ENCODE peak calls at places on chromosome 4, in eight cellular contexts. One of them, this sample, is unnamed.

GRCh38 chr4:171588764-171589163 is 224.4 kb upstream of the GALNTL6 start:
- DNase-seq in stimulated activated CD8-positive, alpha-beta memory T cell treated with anti-CD3 and anti-CD28 coated beads, Interleukin-2, amount 100 ng/mL, for 1 hour: no peak
- DNase-seq in brain microvascular endothelial cell: no peak
- DNase-seq in OCI-M1: no peak
- DNase-seq in GM13977: no peak
- DNase-seq in left ventricle myocardium inferior: no peak
- DNase-seq in GM04503: no peak
- DNase-seq in SW480: no peak
- DNase-seq in this sample: no peak

GRCh38 chr4:76212851-76213414 is 691 bp downstream of the SCARB2 start:
- DNase-seq in stimulated activated CD8-positive, alpha-beta memory T cell treated with anti-CD3 and anti-CD28 coated beads, Interleukin-2, amount 100 ng/mL, for 1 hour: no peak
- DNase-seq in brain microvascular endothelial cell: peak
- DNase-seq in OCI-M1: no peak
- DNase-seq in GM13977: peak
- DNase-seq in left ventricle myocardium inferior: no peak
- DNase-seq in GM04503: no peak
- DNase-seq in SW480: peak
- DNase-seq in this sample: peak

GRCh38 chr4:89029591-89029990 is 27.4 kb downstream of the FAM13A start:
- DNase-seq in stimulated activated CD8-positive, alpha-beta memory T cell treated with anti-CD3 and anti-CD28 coated beads, Interleukin-2, amount 100 ng/mL, for 1 hour: no peak
- DNase-seq in brain microvascular endothelial cell: no peak
- DNase-seq in OCI-M1: no peak
- DNase-seq in GM13977: no peak
- DNase-seq in left ventricle myocardium inferior: no peak
- DNase-seq in GM04503: no peak
- DNase-seq in SW480: no peak
- DNase-seq in this sample: no peak

GRCh38 chr4:7416745-7417432 is 17.8 kb downstream of the PSAPL1 start:
- DNase-seq in stimulated activated CD8-positive, alpha-beta memory T cell treated with anti-CD3 and anti-CD28 coated beads, Interleukin-2, amount 100 ng/mL, for 1 hour: no peak
- DNase-seq in brain microvascular endothelial cell: no peak
- DNase-seq in OCI-M1: no peak
- DNase-seq in GM13977: no peak
- DNase-seq in left ventricle myocardium inferior: peak
- DNase-seq in GM04503: no peak
- DNase-seq in SW480: no peak
- DNase-seq in this sample: peak

GRCh38 chr4:1500231-1500965 is 94.2 kb upstream of the NKX1-1 start:
- DNase-seq in stimulated activated CD8-positive, alpha-beta memory T cell treated with anti-CD3 and anti-CD28 coated beads, Interleukin-2, amount 100 ng/mL, for 1 hour: no peak
- DNase-seq in brain microvascular endothelial cell: no peak
- DNase-seq in OCI-M1: no peak
- DNase-seq in GM13977: no peak
- DNase-seq in left ventricle myocardium inferior: no peak
- DNase-seq in GM04503: no peak
- DNase-seq in SW480: no peak
- DNase-seq in this sample: no peak

GRCh38 chr4:159159611-159160010 is 56.7 kb downstream of the RAPGEF2 start:
- DNase-seq in stimulated activated CD8-positive, alpha-beta memory T cell treated with anti-CD3 and anti-CD28 coated beads, Interleukin-2, amount 100 ng/mL, for 1 hour: no peak
- DNase-seq in brain microvascular endothelial cell: no peak
- DNase-seq in OCI-M1: no peak
- DNase-seq in GM13977: no peak
- DNase-seq in left ventricle myocardium inferior: no peak
- DNase-seq in GM04503: no peak
- DNase-seq in SW480: no peak
- DNase-seq in this sample: no peak

GRCh38 chr4:173535932-173536331 is 5.9 kb upstream of the HAND2 start:
- DNase-seq in stimulated activated CD8-positive, alpha-beta memory T cell treated with anti-CD3 and anti-CD28 coated beads, Interleukin-2, amount 100 ng/mL, for 1 hour: no peak
- DNase-seq in brain microvascular endothelial cell: no peak
- DNase-seq in OCI-M1: no peak
- DNase-seq in GM13977: no peak
- DNase-seq in left ventricle myocardium inferior: no peak
- DNase-seq in GM04503: no peak
- DNase-seq in SW480: no peak
- DNase-seq in this sample: no peak

GRCh38 chr4:64538219-64538618 is 129.0 kb upstream of the TECRL start:
- DNase-seq in stimulated activated CD8-positive, alpha-beta memory T cell treated with anti-CD3 and anti-CD28 coated beads, Interleukin-2, amount 100 ng/mL, for 1 hour: no peak
- DNase-seq in brain microvascular endothelial cell: no peak
- DNase-seq in OCI-M1: no peak
- DNase-seq in GM13977: no peak
- DNase-seq in left ventricle myocardium inferior: no peak
- DNase-seq in GM04503: no peak
- DNase-seq in SW480: no peak
- DNase-seq in this sample: no peak

GRCh38 chr4:137471895-137472294 is 60.4 kb downstream of the PCDH18 start:
- DNase-seq in stimulated activated CD8-positive, alpha-beta memory T cell treated with anti-CD3 and anti-CD28 coated beads, Interleukin-2, amount 100 ng/mL, for 1 hour: no peak
- DNase-seq in brain microvascular endothelial cell: no peak
- DNase-seq in OCI-M1: no peak
- DNase-seq in GM13977: no peak
- DNase-seq in left ventricle myocardium inferior: no peak
- DNase-seq in GM04503: no peak
- DNase-seq in SW480: no peak
- DNase-seq in this sample: no peak

GRCh38 chr4:141783770-141784169 is 147.4 kb downstream of the IL15 start:
- DNase-seq in stimulated activated CD8-positive, alpha-beta memory T cell treated with anti-CD3 and anti-CD28 coated beads, Interleukin-2, amount 100 ng/mL, for 1 hour: no peak
- DNase-seq in brain microvascular endothelial cell: no peak
- DNase-seq in OCI-M1: no peak
- DNase-seq in GM13977: no peak
- DNase-seq in left ventricle myocardium inferior: no peak
- DNase-seq in GM04503: no peak
- DNase-seq in SW480: no peak
- DNase-seq in this sample: no peak

GRCh38 chr4:46648088-46648744 is 258.3 kb upstream of the GABRA2 start:
- DNase-seq in stimulated activated CD8-positive, alpha-beta memory T cell treated with anti-CD3 and anti-CD28 coated beads, Interleukin-2, amount 100 ng/mL, for 1 hour: no peak
- DNase-seq in brain microvascular endothelial cell: no peak
- DNase-seq in OCI-M1: peak
- DNase-seq in GM13977: peak
- DNase-seq in left ventricle myocardium inferior: no peak
- DNase-seq in GM04503: no peak
- DNase-seq in SW480: peak
- DNase-seq in this sample: no peak

GRCh38 chr4:57220172-57220571 is 110.0 kb upstream of the IGFBP7 start:
- DNase-seq in stimulated activated CD8-positive, alpha-beta memory T cell treated with anti-CD3 and anti-CD28 coated beads, Interleukin-2, amount 100 ng/mL, for 1 hour: no peak
- DNase-seq in brain microvascular endothelial cell: no peak
- DNase-seq in OCI-M1: no peak
- DNase-seq in GM13977: no peak
- DNase-seq in left ventricle myocardium inferior: no peak
- DNase-seq in GM04503: no peak
- DNase-seq in SW480: no peak
- DNase-seq in this sample: no peak

GRCh38 chr4:79613269-79613995 is 205.4 kb upstream of the GK2 start:
- DNase-seq in stimulated activated CD8-positive, alpha-beta memory T cell treated with anti-CD3 and anti-CD28 coated beads, Interleukin-2, amount 100 ng/mL, for 1 hour: no peak
- DNase-seq in brain microvascular endothelial cell: no peak
- DNase-seq in OCI-M1: no peak
- DNase-seq in GM13977: no peak
- DNase-seq in left ventricle myocardium inferior: no peak
- DNase-seq in GM04503: no peak
- DNase-seq in SW480: no peak
- DNase-seq in this sample: no peak

GRCh38 chr4:184548651-184549341 is 74.4 kb upstream of the IRF2 start:
- DNase-seq in stimulated activated CD8-positive, alpha-beta memory T cell treated with anti-CD3 and anti-CD28 coated beads, Interleukin-2, amount 100 ng/mL, for 1 hour: no peak
- DNase-seq in brain microvascular endothelial cell: no peak
- DNase-seq in OCI-M1: no peak
- DNase-seq in GM13977: no peak
- DNase-seq in left ventricle myocardium inferior: peak
- DNase-seq in GM04503: no peak
- DNase-seq in SW480: peak
- DNase-seq in this sample: no peak

GRCh38 chr4:10529256-10529890 is 72.1 kb upstream of the ZNF518B start:
- DNase-seq in stimulated activated CD8-positive, alpha-beta memory T cell treated with anti-CD3 and anti-CD28 coated beads, Interleukin-2, amount 100 ng/mL, for 1 hour: no peak
- DNase-seq in brain microvascular endothelial cell: peak
- DNase-seq in OCI-M1: peak
- DNase-seq in GM13977: no peak
- DNase-seq in left ventricle myocardium inferior: no peak
- DNase-seq in GM04503: no peak
- DNase-seq in SW480: no peak
- DNase-seq in this sample: no peak

GRCh38 chr4:87133183-87133582 is 87.2 kb downstream of the KLHL8 start:
- DNase-seq in stimulated activated CD8-positive, alpha-beta memory T cell treated with anti-CD3 and anti-CD28 coated beads, Interleukin-2, amount 100 ng/mL, for 1 hour: no peak
- DNase-seq in brain microvascular endothelial cell: no peak
- DNase-seq in OCI-M1: no peak
- DNase-seq in GM13977: no peak
- DNase-seq in left ventricle myocardium inferior: no peak
- DNase-seq in GM04503: no peak
- DNase-seq in SW480: no peak
- DNase-seq in this sample: no peak

GRCh38 chr4:142452132-142452855 is 393.8 kb downstream of the INPP4B start:
- DNase-seq in stimulated activated CD8-positive, alpha-beta memory T cell treated with anti-CD3 and anti-CD28 coated beads, Interleukin-2, amount 100 ng/mL, for 1 hour: no peak
- DNase-seq in brain microvascular endothelial cell: peak
- DNase-seq in OCI-M1: no peak
- DNase-seq in GM13977: no peak
- DNase-seq in left ventricle myocardium inferior: no peak
- DNase-seq in GM04503: peak
- DNase-seq in SW480: no peak
- DNase-seq in this sample: no peak

GRCh38 chr4:109803924-109804571 is 2.2 kb upstream of the CFI start:
- DNase-seq in stimulated activated CD8-positive, alpha-beta memory T cell treated with anti-CD3 and anti-CD28 coated beads, Interleukin-2, amount 100 ng/mL, for 1 hour: no peak
- DNase-seq in brain microvascular endothelial cell: peak
- DNase-seq in OCI-M1: peak
- DNase-seq in GM13977: peak
- DNase-seq in left ventricle myocardium inferior: no peak
- DNase-seq in GM04503: no peak
- DNase-seq in SW480: peak
- DNase-seq in this sample: no peak

GRCh38 chr4:93103042-93103441 is 725.5 kb upstream of the ATOH1 start:
- DNase-seq in stimulated activated CD8-positive, alpha-beta memory T cell treated with anti-CD3 and anti-CD28 coated beads, Interleukin-2, amount 100 ng/mL, for 1 hour: no peak
- DNase-seq in brain microvascular endothelial cell: no peak
- DNase-seq in OCI-M1: no peak
- DNase-seq in GM13977: no peak
- DNase-seq in left ventricle myocardium inferior: no peak
- DNase-seq in GM04503: no peak
- DNase-seq in SW480: no peak
- DNase-seq in this sample: no peak

GRCh38 chr4:142512161-142512560 is 333.9 kb downstream of the INPP4B start:
- DNase-seq in stimulated activated CD8-positive, alpha-beta memory T cell treated with anti-CD3 and anti-CD28 coated beads, Interleukin-2, amount 100 ng/mL, for 1 hour: no peak
- DNase-seq in brain microvascular endothelial cell: no peak
- DNase-seq in OCI-M1: no peak
- DNase-seq in GM13977: no peak
- DNase-seq in left ventricle myocardium inferior: no peak
- DNase-seq in GM04503: no peak
- DNase-seq in SW480: no peak
- DNase-seq in this sample: no peak

GRCh38 chr4:128455076-128455345 is 167.4 kb upstream of the PGRMC2 start:
- DNase-seq in stimulated activated CD8-positive, alpha-beta memory T cell treated with anti-CD3 and anti-CD28 coated beads, Interleukin-2, amount 100 ng/mL, for 1 hour: no peak
- DNase-seq in brain microvascular endothelial cell: peak
- DNase-seq in OCI-M1: no peak
- DNase-seq in GM13977: no peak
- DNase-seq in left ventricle myocardium inferior: no peak
- DNase-seq in GM04503: no peak
- DNase-seq in SW480: no peak
- DNase-seq in this sample: no peak

GRCh38 chr4:20253272-20253798 is 1.6 kb downstream of the SLIT2 start:
- DNase-seq in stimulated activated CD8-positive, alpha-beta memory T cell treated with anti-CD3 and anti-CD28 coated beads, Interleukin-2, amount 100 ng/mL, for 1 hour: no peak
- DNase-seq in brain microvascular endothelial cell: no peak
- DNase-seq in OCI-M1: no peak
- DNase-seq in GM13977: peak
- DNase-seq in left ventricle myocardium inferior: no peak
- DNase-seq in GM04503: no peak
- DNase-seq in SW480: no peak
- DNase-seq in this sample: no peak

GRCh38 chr4:152451496-152451895 is 84.4 kb downstream of the FBXW7 start:
- DNase-seq in stimulated activated CD8-positive, alpha-beta memory T cell treated with anti-CD3 and anti-CD28 coated beads, Interleukin-2, amount 100 ng/mL, for 1 hour: no peak
- DNase-seq in brain microvascular endothelial cell: no peak
- DNase-seq in OCI-M1: no peak
- DNase-seq in GM13977: no peak
- DNase-seq in left ventricle myocardium inferior: no peak
- DNase-seq in GM04503: no peak
- DNase-seq in SW480: no peak
- DNase-seq in this sample: peak

GRCh38 chr4:5638316-5638715 is 70.0 kb downstream of the EVC2 start:
- DNase-seq in stimulated activated CD8-positive, alpha-beta memory T cell treated with anti-CD3 and anti-CD28 coated beads, Interleukin-2, amount 100 ng/mL, for 1 hour: no peak
- DNase-seq in brain microvascular endothelial cell: peak
- DNase-seq in OCI-M1: no peak
- DNase-seq in GM13977: no peak
- DNase-seq in left ventricle myocardium inferior: no peak
- DNase-seq in GM04503: peak
- DNase-seq in SW480: peak
- DNase-seq in this sample: no peak

GRCh38 chr4:138062929-138063328 is 179.2 kb downstream of the SLC7A11 start:
- DNase-seq in stimulated activated CD8-positive, alpha-beta memory T cell treated with anti-CD3 and anti-CD28 coated beads, Interleukin-2, amount 100 ng/mL, for 1 hour: no peak
- DNase-seq in brain microvascular endothelial cell: peak
- DNase-seq in OCI-M1: no peak
- DNase-seq in GM13977: no peak
- DNase-seq in left ventricle myocardium inferior: no peak
- DNase-seq in GM04503: no peak
- DNase-seq in SW480: no peak
- DNase-seq in this sample: no peak

GRCh38 chr4:89657931-89658700 is 178.8 kb downstream of the SNCA start:
- DNase-seq in stimulated activated CD8-positive, alpha-beta memory T cell treated with anti-CD3 and anti-CD28 coated beads, Interleukin-2, amount 100 ng/mL, for 1 hour: no peak
- DNase-seq in brain microvascular endothelial cell: peak
- DNase-seq in OCI-M1: peak
- DNase-seq in GM13977: no peak
- DNase-seq in left ventricle myocardium inferior: no peak
- DNase-seq in GM04503: peak
- DNase-seq in SW480: no peak
- DNase-seq in this sample: no peak

GRCh38 chr4:103075894-103076776 is at the start of gene SLC9B2:
- DNase-seq in stimulated activated CD8-positive, alpha-beta memory T cell treated with anti-CD3 and anti-CD28 coated beads, Interleukin-2, amount 100 ng/mL, for 1 hour: peak
- DNase-seq in brain microvascular endothelial cell: peak
- DNase-seq in OCI-M1: peak
- DNase-seq in GM13977: peak
- DNase-seq in left ventricle myocardium inferior: peak
- DNase-seq in GM04503: no peak
- DNase-seq in SW480: peak
- DNase-seq in this sample: peak

GRCh38 chr4:79445371-79445781 is 37.3 kb upstream of the GK2 start:
- DNase-seq in stimulated activated CD8-positive, alpha-beta memory T cell treated with anti-CD3 and anti-CD28 coated beads, Interleukin-2, amount 100 ng/mL, for 1 hour: no peak
- DNase-seq in brain microvascular endothelial cell: no peak
- DNase-seq in OCI-M1: no peak
- DNase-seq in GM13977: no peak
- DNase-seq in left ventricle myocardium inferior: no peak
- DNase-seq in GM04503: no peak
- DNase-seq in SW480: no peak
- DNase-seq in this sample: no peak